ENCODE peak calls at places on chromosomes 11 and 22, in four cellular contexts. L is mesendoderm, Y is colonic mucosa, G is IMR-90. F is an unnamed sample.

GRCh38 chr11:80898910-80899309 is 1458.1 kb upstream of the TENM4 start:
- DNase-seq in L (no peak), G (no peak), Y (no peak), F (no peak)

GRCh38 chr11:134592391-134592990 is 180.4 kb upstream of the B3GAT1 start:
- DNase-seq in L (peak), Y (peak), G (no peak), F (no peak)

GRCh38 chr22:28883917-28884753 is 763 bp downstream of the ZNRF3 start:
- DNase-seq in L (peak), Y (peak), G (peak), F (no peak)

GRCh38 chr11:110429614-110430266 is at the start of gene FDX1:
- DNase-seq in G (peak), Y (peak), L (peak), F (peak)

GRCh38 chr11:134361241-134361640 is 29.5 kb downstream of the GLB1L2 start:
- DNase-seq in Y (no peak), L (no peak), G (no peak), F (no peak)

GRCh38 chr22:50015451-50016307 is 3.1 kb upstream of the IL17REL start:
- DNase-seq in G (no peak), Y (no peak), L (no peak), F (no peak)

GRCh38 chr11:120818097-120818496 is 205.8 kb upstream of the TBCEL start:
- DNase-seq in L (no peak), G (no peak), Y (no peak), F (no peak)

GRCh38 chr11:71962428-71963038 is 33.7 kb downstream of the RNF121 start:
- DNase-seq in L (no peak), G (peak), Y (no peak), F (no peak)

GRCh38 chr11:18699848-18700261 is 1.3 kb downstream of the TMEM86A start:
- DNase-seq in G (no peak), L (no peak), Y (no peak), F (peak)

GRCh38 chr11:87966744-87967143 is 208.5 kb downstream of the RAB38 start:
- DNase-seq in L (no peak), Y (no peak), G (no peak), F (no peak)

GRCh38 chr11:57249384-57250319 is 12.6 kb upstream of the APLNR start:
- DNase-seq in G (peak), Y (peak), L (peak), F (no peak)

GRCh38 chr22:32996702-32997101 is 61.5 kb downstream of the SYN3 start:
- DNase-seq in G (no peak), L (no peak), Y (no peak), F (no peak)

GRCh38 chr11:26228778-26229177 is 103.2 kb upstream of the ANO3 start:
- DNase-seq in L (no peak), G (peak), Y (no peak), F (no peak)

GRCh38 chr11:119907122-119907933 is 178.3 kb upstream of the NECTIN1 start:
- DNase-seq in G (no peak), Y (peak), L (peak), F (no peak)

GRCh38 chr22:20013382-20013871 is 3.2 kb downstream of the ARVCF start:
- DNase-seq in Y (peak), G (peak), L (peak), F (peak)

GRCh38 chr22:27603823-27604190 is 197.7 kb downstream of the MN1 start:
- DNase-seq in G (no peak), L (no peak), Y (no peak), F (no peak)

GRCh38 chr22:31284241-31284745 is 8.0 kb downstream of the PIK3IP1 start:
- DNase-seq in G (no peak), L (no peak), Y (no peak), F (no peak)

GRCh38 chr11:3723014-3723708 is 52.0 kb upstream of the CHRNA10 start:
- DNase-seq in Y (no peak), G (peak), L (no peak), F (no peak)

GRCh38 chr11:65440831-65441499 is 18.4 kb downstream of the NEAT1 start:
- DNase-seq in L (no peak), Y (no peak), G (peak), F (no peak)

GRCh38 chr11:32141886-32142546 is 51.1 kb downstream of the RCN1 start:
- DNase-seq in G (no peak), Y (peak), L (no peak), F (no peak)

GRCh38 chr11:11179239-11179638 is 173.8 kb downstream of the CSNK2A3 start:
- DNase-seq in G (peak), Y (no peak), L (peak), F (peak)

GRCh38 chr11:9972917-9973504 is 309.1 kb downstream of the SWAP70 start:
- DNase-seq in Y (no peak), L (peak), G (peak), F (no peak)

GRCh38 chr11:97445561-97445960 is 1055.7 kb downstream of the JRKL start:
- DNase-seq in G (no peak), Y (no peak), L (peak), F (no peak)

GRCh38 chr11:2772544-2773031 is 72.8 kb upstream of the KCNQ1OT1 start:
- DNase-seq in G (peak), L (no peak), Y (peak), F (no peak)

GRCh38 chr11:44982496-44983062 is 31.9 kb upstream of the TP53I11 start:
- DNase-seq in L (no peak), Y (no peak), G (no peak), F (no peak)

GRCh38 chr11:2521681-2522630 is 77.1 kb downstream of the KCNQ1 start:
- DNase-seq in G (no peak), Y (peak), L (no peak), F (no peak)

GRCh38 chr11:100205926-100206325 is 481.2 kb upstream of the ARHGAP42 start:
- DNase-seq in Y (no peak), L (no peak), G (no peak), F (no peak)

GRCh38 chr11:100203789-100204188 is 483.3 kb upstream of the ARHGAP42 start:
- DNase-seq in L (no peak), Y (no peak), G (no peak), F (no peak)

DNA sequence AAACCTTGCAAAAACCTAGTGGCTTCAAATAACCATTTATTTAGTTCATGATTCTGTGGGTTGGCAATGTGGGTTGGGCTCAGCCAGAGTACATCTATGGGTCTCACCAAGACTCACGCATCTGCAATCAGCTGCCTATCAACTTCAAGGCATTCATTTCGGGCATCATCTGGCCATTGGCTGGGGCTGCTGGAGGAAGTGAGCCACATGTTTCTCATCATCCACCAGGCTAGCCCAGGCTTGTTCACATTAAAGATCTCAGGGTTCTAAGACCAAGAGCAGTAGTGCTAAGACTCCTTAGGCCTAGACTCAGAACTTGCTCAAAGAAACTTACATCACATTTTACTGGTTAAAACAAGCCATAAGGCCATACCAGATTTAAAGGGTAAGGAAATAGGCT is 478.9 kb upstream of the ARHGAP42 start:
- DNase-seq in L (no peak), G (no peak), Y (no peak), F (no peak)
- H3K27ac ChIP-seq in L (no peak), G (no peak), Y (no peak), F (no peak)

GRCh38 chr11:60868682-60869450 is 1.5 kb downstream of the ZP1 start:
- DNase-seq in L (no peak), Y (no peak), G (no peak), F (no peak)

GRCh38 chr11:60870276-60870675 is 2.9 kb downstream of the ZP1 start:
- DNase-seq in L (peak), Y (no peak), G (no peak), F (no peak)

GRCh38 chr11:60870733-60871377 is 3.5 kb downstream of the ZP1 start:
- DNase-seq in G (no peak), Y (no peak), L (no peak), F (no peak)

GRCh38 chr11:60867871-60868681 is 734 bp downstream of the ZP1 start:
- DNase-seq in G (no peak), Y (no peak), L (no peak), F (no peak)

DNA sequence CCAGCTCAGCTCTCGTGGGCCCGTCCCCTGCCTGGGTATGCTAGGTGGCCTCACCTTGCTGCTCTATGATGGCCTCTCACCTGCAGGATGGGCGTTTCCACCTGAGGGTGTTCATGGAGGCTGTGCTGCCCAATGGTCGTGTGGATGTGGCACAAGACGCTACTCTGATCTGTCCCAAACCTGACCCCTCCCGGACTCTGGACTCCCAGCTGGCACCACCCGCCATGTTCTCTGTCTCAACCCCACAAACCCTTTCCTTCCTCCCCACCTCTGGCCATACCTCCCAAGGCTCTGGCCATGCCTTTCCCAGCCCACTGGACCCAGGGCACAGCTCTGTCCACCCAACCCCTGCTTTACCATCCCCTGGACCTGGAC is 2.1 kb downstream of the ZP1 start:
- DNase-seq in G (no peak), L (no peak), Y (no peak), F (no peak)
- H3K27ac ChIP-seq in G (no peak), L (no peak), Y (no peak), F (no peak)

GRCh38 chr11:123458501-123458900 is 28.4 kb downstream of the GRAMD1B start:
- DNase-seq in G (no peak), Y (no peak), L (no peak), F (no peak)

GRCh38 chr11:123454796-123455195 is 24.7 kb downstream of the GRAMD1B start:
- DNase-seq in L (no peak), G (no peak), Y (no peak), F (no peak)

GRCh38 chr11:123457187-123457770 is 27.2 kb downstream of the GRAMD1B start:
- DNase-seq in G (no peak), Y (no peak), L (no peak), F (peak)

GRCh38 chr11:123461164-123461563 is 31.1 kb downstream of the GRAMD1B start:
- DNase-seq in Y (no peak), L (no peak), G (no peak), F (no peak)

DNA sequence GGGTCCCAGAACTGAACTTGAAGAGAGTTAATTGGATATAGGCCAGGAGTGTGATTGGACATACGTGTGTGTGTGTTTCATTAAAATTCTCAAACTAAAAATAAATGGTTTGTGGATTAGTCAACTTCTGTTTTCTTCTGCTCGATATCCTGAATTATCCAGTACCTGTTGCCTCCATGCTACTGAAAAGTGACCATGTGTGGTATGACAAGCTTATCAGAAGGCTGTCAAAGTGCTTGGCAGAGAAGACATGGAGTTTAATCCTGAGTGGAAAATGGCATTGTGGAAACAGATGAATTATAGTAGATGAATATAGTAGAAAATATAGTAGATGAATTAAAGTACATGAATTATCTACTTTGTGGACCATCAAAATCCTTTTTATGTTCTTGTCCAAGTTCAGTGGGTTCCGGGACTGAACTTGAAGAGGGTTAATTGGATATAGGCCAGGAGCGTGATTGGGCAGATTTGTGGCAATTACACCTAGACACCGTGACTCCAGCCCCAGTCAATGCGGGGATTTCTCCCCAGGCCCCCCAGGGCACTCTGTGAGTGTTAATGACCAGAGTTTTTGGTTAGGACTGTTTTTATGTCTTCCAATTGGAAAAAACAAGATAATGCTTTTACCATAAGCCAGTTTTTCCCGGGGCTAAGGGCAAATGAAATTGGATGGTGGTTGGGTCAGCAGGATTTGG is 30.1 kb downstream of the GRAMD1B start:
- DNase-seq in Y (no peak), G (no peak), L (no peak), F (no peak)
- H3K27ac ChIP-seq in Y (no peak), G (no peak), L (no peak), F (no peak)

DNA sequence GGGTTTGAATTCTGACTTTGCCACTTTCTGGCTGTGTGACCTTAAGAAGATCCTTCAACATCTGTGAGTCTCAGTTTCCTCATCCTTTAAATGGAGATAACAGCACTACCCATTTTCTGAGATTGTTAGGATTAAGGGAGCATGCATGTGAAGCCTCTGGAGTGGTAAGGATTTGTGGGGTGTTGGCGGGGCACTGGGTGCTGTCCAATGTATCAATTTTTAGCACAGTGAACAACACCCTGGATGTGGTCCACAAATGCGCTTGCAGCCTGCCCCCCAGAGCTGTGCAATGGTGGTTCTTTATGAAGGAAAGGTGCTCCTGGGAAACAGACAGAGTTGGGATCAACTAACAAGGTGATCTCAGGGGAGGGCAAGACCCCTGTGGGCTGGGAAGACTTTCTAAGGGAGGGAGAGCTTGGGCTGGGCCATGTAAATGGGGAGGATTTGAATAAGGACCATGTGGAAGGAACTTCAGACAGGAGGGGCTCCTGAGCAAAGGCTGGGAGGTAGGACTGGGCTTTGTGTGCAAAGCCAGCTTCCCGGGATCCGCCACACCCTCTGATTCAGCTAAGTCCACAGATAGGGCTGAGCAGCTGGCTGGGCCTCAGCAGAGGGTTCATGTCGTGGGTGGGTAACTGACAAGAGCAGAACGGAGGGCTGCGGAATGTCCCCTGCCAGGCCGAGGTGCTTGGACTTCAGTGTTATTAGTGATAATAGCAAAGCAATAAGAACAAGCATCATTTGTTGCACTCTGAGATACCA is 22.7 kb upstream of the RASD2 start:
- DNase-seq in Y (peak), G (no peak), L (peak), F (no peak)
- H3K27ac ChIP-seq in Y (no peak), G (no peak), L (no peak), F (no peak)

DNA sequence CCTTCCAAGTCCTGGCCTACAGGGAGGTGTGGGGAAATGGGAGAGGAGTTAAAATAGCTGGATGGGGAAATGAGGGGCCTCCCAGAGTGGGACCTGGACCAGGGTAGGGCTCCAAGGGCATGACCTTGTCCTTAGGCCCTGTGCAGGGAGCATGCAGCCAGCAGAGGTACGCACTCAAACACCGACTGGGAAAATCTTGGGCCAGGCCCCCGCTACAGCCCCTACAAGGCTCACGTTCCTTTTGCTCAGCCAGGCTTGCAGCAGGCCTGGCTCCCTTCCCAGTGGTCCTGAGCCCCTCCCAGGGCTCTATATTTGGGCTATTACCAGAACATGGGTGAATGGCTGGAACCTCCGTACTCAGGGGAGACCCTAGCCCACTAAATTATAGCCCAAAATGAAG is 31.3 kb downstream of the LMO1 start:
- DNase-seq in Y (no peak), G (no peak), L (no peak), F (no peak)
- H3K27ac ChIP-seq in Y (no peak), G (no peak), L (no peak), F (no peak)

GRCh38 chr11:86196291-86196690 is 48.3 kb upstream of the EED start:
- DNase-seq in L (no peak), Y (no peak), G (no peak), F (no peak)
- H3K27ac ChIP-seq in L (no peak), Y (no peak), G (no peak), F (peak)

DNA sequence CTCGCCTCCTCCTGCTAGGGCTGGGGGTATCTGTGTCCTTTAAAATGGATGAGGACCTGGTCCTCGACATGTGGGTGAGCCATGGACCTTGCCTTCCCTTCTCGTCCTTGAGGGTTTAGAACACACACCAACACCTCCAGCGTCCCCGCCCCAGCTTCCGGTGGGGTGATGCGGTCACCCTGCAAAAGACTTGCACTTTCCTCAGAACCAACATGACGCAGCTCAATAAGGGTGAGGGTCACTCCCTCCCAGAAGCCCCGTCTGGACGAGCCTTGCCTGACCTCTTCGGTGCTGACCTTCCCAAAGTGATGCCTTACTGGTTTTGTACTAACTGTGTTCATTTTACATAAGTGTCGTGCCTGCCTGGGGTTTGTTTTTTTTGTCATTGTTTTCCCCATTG is 41.0 kb downstream of the DBX1 start:
- DNase-seq in L (no peak), Y (no peak), G (no peak), F (no peak)
- H3K27ac ChIP-seq in L (no peak), Y (no peak), G (no peak), F (no peak)

GRCh38 chr22:37741312-37741795 is 44.5 kb downstream of the TRIOBP start:
- DNase-seq in L (peak), Y (peak), G (peak), F (no peak)
- H3K27ac ChIP-seq in L (no peak), Y (peak), G (peak), F (no peak)

DNA sequence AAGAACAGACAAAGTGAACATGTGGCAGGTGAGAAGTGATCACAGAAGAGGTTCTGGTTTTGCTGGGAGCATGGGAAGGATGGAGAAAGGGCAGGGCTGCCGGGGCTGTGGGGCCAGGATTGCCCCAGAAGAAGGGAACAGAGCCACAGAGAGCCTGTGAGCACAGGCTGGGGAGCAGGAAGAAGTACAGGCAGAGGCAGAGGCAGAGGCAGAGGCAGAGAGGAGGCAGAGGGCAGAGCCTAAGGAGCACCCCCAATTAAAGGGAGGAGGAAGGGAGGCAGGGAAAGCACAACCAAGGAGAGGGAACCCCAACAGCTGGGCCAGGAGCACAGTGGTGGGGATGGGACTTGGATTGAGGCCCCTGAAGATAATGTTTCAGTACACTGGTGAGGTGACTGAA is 51.5 kb downstream of the SGSM3 start:
- DNase-seq in Y (no peak), G (no peak), L (no peak), F (no peak)
- H3K27ac ChIP-seq in Y (no peak), G (no peak), L (no peak), F (no peak)

GRCh38 chr11:108241370-108242037 is 18.6 kb downstream of the ATM start:
- DNase-seq in L (no peak), G (peak), Y (no peak), F (no peak)

GRCh38 chr11:108246309-108246708 is 23.4 kb downstream of the ATM start:
- DNase-seq in L (no peak), G (no peak), Y (no peak), F (no peak)

GRCh38 chr11:108242422-108242821 is 19.6 kb downstream of the ATM start:
- DNase-seq in G (no peak), Y (no peak), L (no peak), F (no peak)

GRCh38 chr11:108246885-108247284 is 24.0 kb downstream of the ATM start:
- DNase-seq in L (no peak), G (no peak), Y (no peak), F (no peak)
- H3K27ac ChIP-seq in L (no peak), G (no peak), Y (no peak), F (no peak)

F was measured in substantia nigra.